ENCODE peak calls at places on chromosomes 13 and 19, in eight cellular contexts. One of them, this sample, is unnamed.

GRCh38 chr13:85970727-85971126 is 171.5 kb upstream of the SLITRK6 start:
- DNase-seq in brain microvascular endothelial cell: no peak
- DNase-seq in omental fat pad: no peak
- DNase-seq in central memory CD8-positive, alpha-beta T cell: no peak
- DNase-seq in AG09319: no peak
- DNase-seq in foreskin fibroblast: no peak
- DNase-seq in AG04450: no peak
- DNase-seq in HCT116: no peak
- DNase-seq in this sample: no peak

GRCh38 chr19:45767881-45768643 is 990 bp downstream of the SIX5 start:
- DNase-seq in foreskin fibroblast: peak
- DNase-seq in AG04450: no peak
- DNase-seq in AG09319: no peak
- DNase-seq in central memory CD8-positive, alpha-beta T cell: no peak
- DNase-seq in omental fat pad: no peak
- DNase-seq in HCT116: no peak
- DNase-seq in brain microvascular endothelial cell: peak
- DNase-seq in this sample: no peak

GRCh38 chr13:98839826-98840769 is 87.6 kb upstream of the SLC15A1 start:
- DNase-seq in brain microvascular endothelial cell: peak
- DNase-seq in foreskin fibroblast: peak
- DNase-seq in HCT116: peak
- DNase-seq in omental fat pad: no peak
- DNase-seq in AG04450: no peak
- DNase-seq in AG09319: no peak
- DNase-seq in central memory CD8-positive, alpha-beta T cell: no peak
- DNase-seq in this sample: no peak

GRCh38 chr13:106493569-106493968 is 41.9 kb downstream of the EFNB2 start:
- DNase-seq in AG04450: no peak
- DNase-seq in AG09319: no peak
- DNase-seq in foreskin fibroblast: no peak
- DNase-seq in HCT116: no peak
- DNase-seq in central memory CD8-positive, alpha-beta T cell: no peak
- DNase-seq in omental fat pad: no peak
- DNase-seq in brain microvascular endothelial cell: no peak
- DNase-seq in this sample: no peak

GRCh38 chr13:110073982-110074381 is 233.0 kb downstream of the COL4A1 start:
- DNase-seq in AG04450: no peak
- DNase-seq in omental fat pad: no peak
- DNase-seq in AG09319: no peak
- DNase-seq in HCT116: no peak
- DNase-seq in brain microvascular endothelial cell: no peak
- DNase-seq in foreskin fibroblast: no peak
- DNase-seq in central memory CD8-positive, alpha-beta T cell: no peak
- DNase-seq in this sample: no peak

GRCh38 chr19:3543150-3544053 is 4.4 kb downstream of the TEKTIP1 start:
- DNase-seq in omental fat pad: no peak
- DNase-seq in brain microvascular endothelial cell: no peak
- DNase-seq in AG04450: no peak
- DNase-seq in AG09319: no peak
- DNase-seq in central memory CD8-positive, alpha-beta T cell: no peak
- DNase-seq in HCT116: no peak
- DNase-seq in foreskin fibroblast: no peak
- DNase-seq in this sample: no peak

GRCh38 chr13:36820222-36820621 is 1.2 kb downstream of the RFXAP start:
- DNase-seq in foreskin fibroblast: no peak
- DNase-seq in HCT116: no peak
- DNase-seq in brain microvascular endothelial cell: no peak
- DNase-seq in AG09319: no peak
- DNase-seq in AG04450: no peak
- DNase-seq in central memory CD8-positive, alpha-beta T cell: no peak
- DNase-seq in omental fat pad: no peak
- DNase-seq in this sample: no peak

GRCh38 chr19:14369399-14370168 is 11.7 kb upstream of the ADGRE5 start:
- DNase-seq in central memory CD8-positive, alpha-beta T cell: peak
- DNase-seq in HCT116: no peak
- DNase-seq in AG09319: no peak
- DNase-seq in AG04450: no peak
- DNase-seq in foreskin fibroblast: no peak
- DNase-seq in brain microvascular endothelial cell: peak
- DNase-seq in omental fat pad: no peak
- DNase-seq in this sample: no peak

GRCh38 chr13:44266305-44266704 is 107.3 kb upstream of the SERP2 start:
- DNase-seq in brain microvascular endothelial cell: no peak
- DNase-seq in omental fat pad: no peak
- DNase-seq in foreskin fibroblast: no peak
- DNase-seq in AG04450: no peak
- DNase-seq in HCT116: no peak
- DNase-seq in central memory CD8-positive, alpha-beta T cell: no peak
- DNase-seq in AG09319: no peak
- DNase-seq in this sample: no peak

GRCh38 chr13:66933994-66934393 is 296.1 kb downstream of the PCDH9 start:
- DNase-seq in omental fat pad: no peak
- DNase-seq in AG04450: peak
- DNase-seq in central memory CD8-positive, alpha-beta T cell: no peak
- DNase-seq in AG09319: no peak
- DNase-seq in brain microvascular endothelial cell: peak
- DNase-seq in HCT116: peak
- DNase-seq in foreskin fibroblast: peak
- DNase-seq in this sample: no peak

GRCh38 chr19:49020342-49020741 is 3.5 kb upstream of the LHB start:
- DNase-seq in brain microvascular endothelial cell: no peak
- DNase-seq in AG09319: no peak
- DNase-seq in foreskin fibroblast: no peak
- DNase-seq in AG04450: no peak
- DNase-seq in omental fat pad: no peak
- DNase-seq in central memory CD8-positive, alpha-beta T cell: no peak
- DNase-seq in HCT116: no peak
- DNase-seq in this sample: no peak

GRCh38 chr13:108360139-108360538 is 90.6 kb downstream of the TNFSF13B start:
- DNase-seq in omental fat pad: no peak
- DNase-seq in AG04450: no peak
- DNase-seq in AG09319: no peak
- DNase-seq in foreskin fibroblast: no peak
- DNase-seq in central memory CD8-positive, alpha-beta T cell: no peak
- DNase-seq in brain microvascular endothelial cell: no peak
- DNase-seq in HCT116: no peak
- DNase-seq in this sample: no peak

GRCh38 chr19:45468159-45468651 is 409 bp downstream of the FOSB start:
- DNase-seq in omental fat pad: no peak
- DNase-seq in foreskin fibroblast: no peak
- DNase-seq in central memory CD8-positive, alpha-beta T cell: no peak
- DNase-seq in AG09319: no peak
- DNase-seq in HCT116: no peak
- DNase-seq in AG04450: no peak
- DNase-seq in brain microvascular endothelial cell: peak
- DNase-seq in this sample: no peak

GRCh38 chr13:19782049-19782726 is 557 bp downstream of the PSPC1 start:
- DNase-seq in central memory CD8-positive, alpha-beta T cell: peak
- DNase-seq in foreskin fibroblast: peak
- DNase-seq in HCT116: no peak
- DNase-seq in omental fat pad: peak
- DNase-seq in AG09319: peak
- DNase-seq in brain microvascular endothelial cell: peak
- DNase-seq in AG04450: no peak
- DNase-seq in this sample: peak

GRCh38 chr19:2242092-2242537 is 5.5 kb downstream of the SF3A2 start:
- DNase-seq in AG09319: no peak
- DNase-seq in brain microvascular endothelial cell: no peak
- DNase-seq in HCT116: no peak
- DNase-seq in AG04450: no peak
- DNase-seq in foreskin fibroblast: no peak
- DNase-seq in central memory CD8-positive, alpha-beta T cell: no peak
- DNase-seq in omental fat pad: no peak
- DNase-seq in this sample: no peak

GRCh38 chr13:43661321-43661720 is 125.5 kb downstream of the ENOX1 start:
- DNase-seq in foreskin fibroblast: no peak
- DNase-seq in AG09319: no peak
- DNase-seq in AG04450: no peak
- DNase-seq in omental fat pad: no peak
- DNase-seq in HCT116: no peak
- DNase-seq in central memory CD8-positive, alpha-beta T cell: no peak
- DNase-seq in brain microvascular endothelial cell: no peak
- DNase-seq in this sample: no peak

GRCh38 chr19:1830568-1830967 is 17.7 kb downstream of the REXO1 start:
- DNase-seq in omental fat pad: no peak
- DNase-seq in HCT116: no peak
- DNase-seq in AG04450: no peak
- DNase-seq in central memory CD8-positive, alpha-beta T cell: no peak
- DNase-seq in brain microvascular endothelial cell: no peak
- DNase-seq in AG09319: no peak
- DNase-seq in foreskin fibroblast: no peak
- DNase-seq in this sample: no peak

GRCh38 chr13:70388935-70389334 is 280.7 kb upstream of the KLHL1 start:
- DNase-seq in central memory CD8-positive, alpha-beta T cell: no peak
- DNase-seq in brain microvascular endothelial cell: no peak
- DNase-seq in AG09319: no peak
- DNase-seq in omental fat pad: no peak
- DNase-seq in HCT116: no peak
- DNase-seq in foreskin fibroblast: no peak
- DNase-seq in AG04450: no peak
- DNase-seq in this sample: no peak

GRCh38 chr13:108657520-108657919 is 28.1 kb downstream of the MYO16 start:
- DNase-seq in AG04450: no peak
- DNase-seq in central memory CD8-positive, alpha-beta T cell: no peak
- DNase-seq in omental fat pad: no peak
- DNase-seq in AG09319: no peak
- DNase-seq in brain microvascular endothelial cell: no peak
- DNase-seq in HCT116: no peak
- DNase-seq in foreskin fibroblast: no peak
- DNase-seq in this sample: no peak

GRCh38 chr13:24357756-24358155 is 48.4 kb downstream of the C1QTNF9 start:
- DNase-seq in AG04450: no peak
- DNase-seq in AG09319: no peak
- DNase-seq in brain microvascular endothelial cell: no peak
- DNase-seq in central memory CD8-positive, alpha-beta T cell: no peak
- DNase-seq in HCT116: no peak
- DNase-seq in foreskin fibroblast: no peak
- DNase-seq in omental fat pad: no peak
- DNase-seq in this sample: no peak

GRCh38 chr19:41195675-41196497 is 2.9 kb downstream of the CYP2S1 start:
- DNase-seq in foreskin fibroblast: peak
- DNase-seq in AG04450: no peak
- DNase-seq in omental fat pad: no peak
- DNase-seq in HCT116: no peak
- DNase-seq in central memory CD8-positive, alpha-beta T cell: no peak
- DNase-seq in brain microvascular endothelial cell: peak
- DNase-seq in AG09319: no peak
- DNase-seq in this sample: no peak

GRCh38 chr13:23985846-23986245 is 88.5 kb upstream of the C1QTNF9B start:
- DNase-seq in AG04450: no peak
- DNase-seq in omental fat pad: no peak
- DNase-seq in brain microvascular endothelial cell: peak
- DNase-seq in foreskin fibroblast: no peak
- DNase-seq in AG09319: no peak
- DNase-seq in HCT116: no peak
- DNase-seq in central memory CD8-positive, alpha-beta T cell: no peak
- DNase-seq in this sample: no peak

GRCh38 chr13:33497146-33497845 is 211.7 kb upstream of the STARD13 start:
- DNase-seq in AG09319: no peak
- DNase-seq in central memory CD8-positive, alpha-beta T cell: no peak
- DNase-seq in AG04450: no peak
- DNase-seq in omental fat pad: no peak
- DNase-seq in foreskin fibroblast: no peak
- DNase-seq in HCT116: no peak
- DNase-seq in brain microvascular endothelial cell: no peak
- DNase-seq in this sample: no peak

GRCh38 chr13:42580644-42581043 is 6.7 kb downstream of the TNFSF11 start:
- DNase-seq in foreskin fibroblast: no peak
- DNase-seq in HCT116: no peak
- DNase-seq in omental fat pad: no peak
- DNase-seq in AG09319: no peak
- DNase-seq in central memory CD8-positive, alpha-beta T cell: no peak
- DNase-seq in AG04450: no peak
- DNase-seq in brain microvascular endothelial cell: no peak
- DNase-seq in this sample: no peak

GRCh38 chr13:35818577-35819165 is 312.5 kb downstream of the DCLK1 start:
- DNase-seq in omental fat pad: no peak
- DNase-seq in HCT116: peak
- DNase-seq in foreskin fibroblast: no peak
- DNase-seq in AG09319: peak
- DNase-seq in central memory CD8-positive, alpha-beta T cell: no peak
- DNase-seq in brain microvascular endothelial cell: no peak
- DNase-seq in AG04450: no peak
- DNase-seq in this sample: no peak

GRCh38 chr19:50377051-50377441 is 789 bp downstream of the NR1H2 start:
- DNase-seq in foreskin fibroblast: no peak
- DNase-seq in central memory CD8-positive, alpha-beta T cell: no peak
- DNase-seq in HCT116: peak
- DNase-seq in omental fat pad: no peak
- DNase-seq in AG09319: no peak
- DNase-seq in AG04450: no peak
- DNase-seq in brain microvascular endothelial cell: no peak
- DNase-seq in this sample: no peak

GRCh38 chr13:44651209-44651608 is 75.1 kb upstream of the TSC22D1 start:
- DNase-seq in AG04450: no peak
- DNase-seq in omental fat pad: no peak
- DNase-seq in HCT116: no peak
- DNase-seq in AG09319: no peak
- DNase-seq in foreskin fibroblast: no peak
- DNase-seq in brain microvascular endothelial cell: no peak
- DNase-seq in central memory CD8-positive, alpha-beta T cell: no peak
- DNase-seq in this sample: no peak

GRCh38 chr19:2546128-2547032 is 70.5 kb downstream of the GADD45B start:
- DNase-seq in AG09319: no peak
- DNase-seq in foreskin fibroblast: no peak
- DNase-seq in brain microvascular endothelial cell: peak
- DNase-seq in HCT116: no peak
- DNase-seq in central memory CD8-positive, alpha-beta T cell: no peak
- DNase-seq in omental fat pad: peak
- DNase-seq in AG04450: no peak
- DNase-seq in this sample: peak

GRCh38 chr19:56350416-56351045 is 35.9 kb upstream of the ZSCAN5A start:
- DNase-seq in central memory CD8-positive, alpha-beta T cell: no peak
- DNase-seq in HCT116: peak
- DNase-seq in AG09319: no peak
- DNase-seq in foreskin fibroblast: peak
- DNase-seq in omental fat pad: peak
- DNase-seq in brain microvascular endothelial cell: peak
- DNase-seq in AG04450: peak
- DNase-seq in this sample: no peak

GRCh38 chr19:16607819-16608218 is 20.2 kb downstream of the MED26 start:
- DNase-seq in HCT116: no peak
- DNase-seq in omental fat pad: no peak
- DNase-seq in foreskin fibroblast: no peak
- DNase-seq in brain microvascular endothelial cell: no peak
- DNase-seq in AG04450: no peak
- DNase-seq in AG09319: no peak
- DNase-seq in central memory CD8-positive, alpha-beta T cell: no peak
- DNase-seq in this sample: no peak

GRCh38 chr19:10961073-10961762 is 388 bp downstream of the SMARCA4 start:
- DNase-seq in omental fat pad: no peak
- DNase-seq in AG04450: no peak
- DNase-seq in foreskin fibroblast: peak
- DNase-seq in AG09319: no peak
- DNase-seq in central memory CD8-positive, alpha-beta T cell: no peak
- DNase-seq in brain microvascular endothelial cell: peak
- DNase-seq in HCT116: no peak
- DNase-seq in this sample: no peak

GRCh38 chr19:51800849-51801244 is 5.9 kb downstream of the FPR3 start:
- DNase-seq in AG04450: no peak
- DNase-seq in brain microvascular endothelial cell: no peak
- DNase-seq in AG09319: no peak
- DNase-seq in omental fat pad: no peak
- DNase-seq in foreskin fibroblast: no peak
- DNase-seq in HCT116: no peak
- DNase-seq in central memory CD8-positive, alpha-beta T cell: no peak
- DNase-seq in this sample: no peak

GRCh38 chr19:10219678-10220077 is 11.5 kb downstream of the S1PR2 start:
- DNase-seq in brain microvascular endothelial cell: peak
- DNase-seq in foreskin fibroblast: peak
- DNase-seq in AG09319: no peak
- DNase-seq in HCT116: no peak
- DNase-seq in central memory CD8-positive, alpha-beta T cell: no peak
- DNase-seq in omental fat pad: no peak
- DNase-seq in AG04450: peak
- DNase-seq in this sample: no peak

GRCh38 chr19:12975221-12975756 is 5.9 kb downstream of the DAND5 start:
- DNase-seq in AG09319: no peak
- DNase-seq in omental fat pad: no peak
- DNase-seq in brain microvascular endothelial cell: no peak
- DNase-seq in foreskin fibroblast: no peak
- DNase-seq in AG04450: no peak
- DNase-seq in central memory CD8-positive, alpha-beta T cell: no peak
- DNase-seq in HCT116: no peak
- DNase-seq in this sample: no peak